ENCODE peak calls at places on chromosomes 7 and 10, in eight cellular contexts. G is activated CD8-positive, alpha-beta memory T cell treated with anti-CD3 and anti-CD28 coated beads, Interleukin-2, amount 10 ng/mL, durations not matched to agents 7 days and 5 days; Y is endothelial cell; I is T-cell; P is GM18507; C is activated T-cell treated with anti-CD3 and anti-CD28 coated beads for 1 hour; S is stimulated activated CD4-positive, alpha-beta T cell treated with anti-CD3 and anti-CD28 coated beads, Interleukin-2, amount 100 ng/mL, for 48 hours; W is activated effector memory CD4-positive, alpha-beta T cell treated with anti-CD3 and anti-CD28 coated beads, Interleukin-2, amount 50 U/mL, for 16 hours. Q is an unnamed sample.

GRCh38 chr10:126500866-126501265 is 112.6 kb upstream of the ADAM12 start:
- DNase-seq in G (no peak), Y (no peak), I (no peak), P (no peak), C (no peak), S (no peak), W (no peak), Q (no peak)

GRCh38 chr10:121157998-121158397 is 306.8 kb downstream of the WDR11 start:
- DNase-seq in G (no peak), Y (no peak), I (no peak), P (no peak), C (no peak), S (no peak), W (no peak), Q (peak)

GRCh38 chr10:82811621-82812020 is 936.6 kb downstream of the NRG3 start:
- DNase-seq in G (no peak), Y (peak), I (no peak), P (no peak), C (no peak), S (no peak), W (no peak), Q (no peak)

GRCh38 chr10:13102002-13102794 is 2.2 kb downstream of the OPTN start:
- DNase-seq in G (no peak), Y (no peak), I (no peak), P (no peak), C (no peak), S (no peak), W (no peak), Q (peak)

GRCh38 chr7:388961-389701 is 99.2 kb downstream of the FOXL3 start:
- DNase-seq in G (no peak), Y (no peak), I (no peak), P (no peak), C (no peak), S (no peak), W (peak), Q (peak)

GRCh38 chr7:95330194-95331003 is 6.1 kb upstream of the PON1 start:
- DNase-seq in G (no peak), Y (no peak), I (no peak), P (no peak), C (no peak), S (no peak), W (no peak), Q (no peak)

GRCh38 chr7:70029993-70030392 is 431.7 kb downstream of the AUTS2 start:
- DNase-seq in G (no peak), Y (no peak), I (no peak), P (no peak), C (no peak), S (no peak), W (no peak), Q (no peak)

GRCh38 chr7:43193905-43194304 is 81.5 kb downstream of the HECW1 start:
- DNase-seq in G (no peak), Y (no peak), I (no peak), P (no peak), C (no peak), S (no peak), W (no peak), Q (no peak)

GRCh38 chr7:47091141-47091540 is 490.8 kb downstream of the TNS3 start:
- DNase-seq in G (no peak), Y (no peak), I (no peak), P (no peak), C (no peak), S (no peak), W (no peak), Q (no peak)

GRCh38 chr10:101704306-101704705 is 9.3 kb upstream of the FBXW4 start:
- DNase-seq in G (no peak), Y (no peak), I (no peak), P (no peak), C (no peak), S (no peak), W (no peak), Q (no peak)

Q was measured in tibial artery.